ENCODE peak calls at places on chromosome 6, in six cellular contexts. One of them, this sample, is unnamed.
A peak's percentile ranks its signal among the peaks of the same experiment; 100 is the strongest.

GRCh38 chr6:90238663-90239542 is 57.7 kb downstream of the BACH2 start:
- DNase-seq in GM23338: no peak
- DNase-seq in HepG2: no peak
- DNase-seq in WTC11: no peak
- DNase-seq in K562: no peak
- DNase-seq in GM12878: no peak
- DNase-seq in this sample: no peak

GRCh38 chr6:53603381-53604121 is 58.6 kb upstream of the GCLC start:
- DNase-seq in HepG2: no peak
- DNase-seq in WTC11: no peak
- DNase-seq in GM23338: no peak
- DNase-seq in K562: no peak
- DNase-seq in GM12878: no peak
- DNase-seq in this sample: no peak

GRCh38 chr6:43817192-43817591 is 47.2 kb downstream of the VEGFA start:
- DNase-seq in GM12878: no peak
- DNase-seq in HepG2: peak; percentile 72
- DNase-seq in K562: peak; percentile 69
- DNase-seq in GM23338: peak; percentile 74
- DNase-seq in WTC11: peak; percentile 65
- DNase-seq in this sample: peak; percentile 27

GRCh38 chr6:169427856-169428255 is 174.2 kb upstream of the THBS2 start:
- DNase-seq in WTC11: no peak
- DNase-seq in GM12878: no peak
- DNase-seq in K562: no peak
- DNase-seq in HepG2: no peak
- DNase-seq in GM23338: peak; percentile 30
- DNase-seq in this sample: no peak

GRCh38 chr6:163679753-163680152 is 265.2 kb downstream of the QKI start:
- DNase-seq in WTC11: no peak
- DNase-seq in GM23338: no peak
- DNase-seq in GM12878: no peak
- DNase-seq in HepG2: no peak
- DNase-seq in K562: no peak
- DNase-seq in this sample: no peak

GRCh38 chr6:45930419-45931059 is 85.1 kb downstream of the CLIC5 start:
- DNase-seq in K562: peak; percentile 80
- DNase-seq in GM23338: peak; percentile 73
- DNase-seq in WTC11: peak; percentile 77
- DNase-seq in GM12878: no peak
- DNase-seq in HepG2: peak; percentile 47
- DNase-seq in this sample: no peak

GRCh38 chr6:148182378-148182777 is 160.3 kb upstream of the SASH1 start:
- DNase-seq in WTC11: no peak
- DNase-seq in GM12878: no peak
- DNase-seq in HepG2: no peak
- DNase-seq in GM23338: no peak
- DNase-seq in K562: no peak
- DNase-seq in this sample: no peak

GRCh38 chr6:100342830-100343229 is 121.9 kb downstream of the SIM1 start:
- DNase-seq in GM12878: no peak
- DNase-seq in K562: no peak
- DNase-seq in GM23338: no peak
- DNase-seq in HepG2: no peak
- DNase-seq in WTC11: no peak
- DNase-seq in this sample: no peak

GRCh38 chr6:17851001-17851719 is 136.3 kb downstream of the KIF13A start:
- DNase-seq in GM23338: no peak
- DNase-seq in HepG2: no peak
- DNase-seq in K562: no peak
- DNase-seq in GM12878: no peak
- DNase-seq in WTC11: no peak
- DNase-seq in this sample: no peak

GRCh38 chr6:170238741-170239565 is 51.9 kb downstream of the DLL1 start:
- DNase-seq in GM12878: no peak
- DNase-seq in WTC11: no peak
- DNase-seq in HepG2: no peak
- DNase-seq in GM23338: no peak
- DNase-seq in K562: no peak
- DNase-seq in this sample: no peak

GRCh38 chr6:24918641-24919403 is 16.9 kb downstream of the RIPOR2 start:
- DNase-seq in WTC11: peak; percentile 18
- DNase-seq in HepG2: no peak
- DNase-seq in GM12878: no peak
- DNase-seq in GM23338: peak; percentile 34
- DNase-seq in K562: no peak
- DNase-seq in this sample: no peak

GRCh38 chr6:159422041-159422984 is 253.1 kb downstream of the FNDC1 start:
- DNase-seq in GM12878: no peak
- DNase-seq in HepG2: no peak
- DNase-seq in K562: no peak
- DNase-seq in WTC11: no peak
- DNase-seq in GM23338: no peak
- DNase-seq in this sample: no peak
- TF ChIP-seq CREB1 in GM12878: no peak
- TF ChIP-seq CREB1 in HepG2: no peak
- TF ChIP-seq CREB1 in K562: no peak
- TF ChIP-seq CREB1 in WTC11: no peak
- TF ChIP-seq CREB1 in GM23338: no peak
- TF ChIP-seq CREB1 in this sample: no peak

GRCh38 chr6:131861356-131861755 is 53.5 kb downstream of the ENPP1 start:
- DNase-seq in GM12878: no peak
- DNase-seq in HepG2: no peak
- DNase-seq in GM23338: no peak
- DNase-seq in K562: no peak
- DNase-seq in WTC11: no peak
- DNase-seq in this sample: no peak

GRCh38 chr6:131858765-131859490 is 51.1 kb downstream of the ENPP1 start:
- DNase-seq in GM23338: no peak
- DNase-seq in GM12878: no peak
- DNase-seq in WTC11: no peak
- DNase-seq in K562: no peak
- DNase-seq in HepG2: no peak
- DNase-seq in this sample: no peak

GRCh38 chr6:131867744-131868143 is 59.9 kb downstream of the ENPP1 start:
- DNase-seq in WTC11: no peak
- DNase-seq in GM12878: no peak
- DNase-seq in GM23338: no peak
- DNase-seq in HepG2: peak; percentile 92
- DNase-seq in K562: no peak
- DNase-seq in this sample: no peak

GRCh38 chr6:131862486-131862885 is 54.7 kb downstream of the ENPP1 start:
- DNase-seq in WTC11: no peak
- DNase-seq in GM23338: no peak
- DNase-seq in K562: no peak
- DNase-seq in GM12878: no peak
- DNase-seq in HepG2: no peak
- DNase-seq in this sample: no peak
- TF ChIP-seq CREB1 in WTC11: no peak
- TF ChIP-seq CREB1 in GM23338: no peak
- TF ChIP-seq CREB1 in K562: no peak
- TF ChIP-seq CREB1 in GM12878: no peak
- TF ChIP-seq CREB1 in HepG2: no peak
- TF ChIP-seq CREB1 in this sample: no peak

DNA sequence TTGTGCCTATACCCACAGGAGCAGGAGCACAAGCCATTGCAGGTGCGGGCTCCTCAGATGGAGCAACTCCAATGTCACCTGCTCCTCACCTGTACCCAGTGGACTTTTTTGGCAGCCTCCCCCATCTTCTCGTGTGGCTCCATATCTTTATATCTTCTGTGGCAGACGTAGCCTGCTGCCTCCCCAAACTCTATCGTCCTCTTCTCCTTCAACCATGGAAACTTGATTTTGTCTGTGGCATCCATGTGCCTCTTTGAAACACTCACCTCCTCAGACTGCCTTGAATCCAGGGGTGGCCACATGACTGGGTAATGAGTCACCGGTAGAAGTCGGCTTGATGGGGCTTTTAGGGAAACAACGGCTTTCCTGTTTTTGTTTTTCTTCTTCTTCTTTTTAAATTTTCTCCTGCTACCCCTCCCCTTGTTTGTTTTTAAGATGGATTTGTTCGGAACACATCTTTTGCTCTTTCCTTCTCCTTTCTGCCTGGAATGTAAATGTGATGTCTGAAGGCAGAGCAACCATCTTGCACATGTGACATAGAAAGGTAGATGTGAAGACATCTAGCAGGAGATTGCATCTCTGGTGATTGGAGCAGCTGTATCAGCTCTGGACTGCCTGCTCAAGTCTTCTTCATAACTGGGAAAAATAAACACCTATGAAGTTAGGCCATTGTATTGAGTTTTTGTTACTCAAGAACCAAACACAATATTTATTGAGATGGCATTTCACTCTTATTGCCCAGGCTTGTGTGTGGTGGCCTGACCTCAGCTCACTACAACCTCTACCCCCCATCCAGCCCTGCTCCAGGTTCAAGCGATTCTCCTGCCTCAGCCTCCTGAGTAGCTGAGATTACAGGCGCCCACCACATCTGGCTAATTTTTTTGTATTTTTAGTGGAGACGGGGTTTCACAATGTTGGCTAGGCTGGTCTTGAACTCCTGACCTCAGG is 69.9 kb upstream of the DDR1 start:
- DNase-seq in K562: peak; percentile 60
- DNase-seq in GM23338: no peak
- DNase-seq in WTC11: no peak
- DNase-seq in GM12878: no peak
- DNase-seq in HepG2: no peak
- DNase-seq in this sample: no peak
- TF ChIP-seq CREB1 in K562: peak; percentile 31
- TF ChIP-seq CREB1 in GM23338: no peak
- TF ChIP-seq CREB1 in WTC11: no peak
- TF ChIP-seq CREB1 in GM12878: no peak
- TF ChIP-seq CREB1 in HepG2: no peak
- TF ChIP-seq CREB1 in this sample: no peak

GRCh38 chr6:157169186-157169585 is 154.1 kb downstream of the TMEM242 start:
- DNase-seq in HepG2: no peak
- DNase-seq in WTC11: no peak
- DNase-seq in K562: no peak
- DNase-seq in GM23338: no peak
- DNase-seq in GM12878: no peak
- DNase-seq in this sample: no peak
- TF ChIP-seq CREB1 in HepG2: no peak
- TF ChIP-seq CREB1 in WTC11: no peak
- TF ChIP-seq CREB1 in K562: no peak
- TF ChIP-seq CREB1 in GM23338: no peak
- TF ChIP-seq CREB1 in GM12878: no peak
- TF ChIP-seq CREB1 in this sample: no peak

GRCh38 chr6:113392551-113393055 is 464.5 kb upstream of the MARCKS start:
- DNase-seq in GM12878: no peak
- DNase-seq in WTC11: no peak
- DNase-seq in GM23338: no peak
- DNase-seq in HepG2: no peak
- DNase-seq in K562: no peak
- DNase-seq in this sample: no peak

GRCh38 chr6:113397229-113397628 is 459.9 kb upstream of the MARCKS start:
- DNase-seq in HepG2: no peak
- DNase-seq in K562: no peak
- DNase-seq in WTC11: no peak
- DNase-seq in GM23338: no peak
- DNase-seq in GM12878: no peak
- DNase-seq in this sample: no peak

GRCh38 chr6:113396644-113397201 is 460.4 kb upstream of the MARCKS start:
- DNase-seq in GM23338: no peak
- DNase-seq in GM12878: no peak
- DNase-seq in HepG2: no peak
- DNase-seq in WTC11: no peak
- DNase-seq in K562: no peak
- DNase-seq in this sample: no peak

GRCh38 chr6:113394724-113395123 is 462.4 kb upstream of the MARCKS start:
- DNase-seq in GM23338: no peak
- DNase-seq in K562: no peak
- DNase-seq in GM12878: no peak
- DNase-seq in WTC11: no peak
- DNase-seq in HepG2: no peak
- DNase-seq in this sample: no peak
- TF ChIP-seq CREB1 in GM23338: no peak
- TF ChIP-seq CREB1 in K562: no peak
- TF ChIP-seq CREB1 in GM12878: no peak
- TF ChIP-seq CREB1 in WTC11: no peak
- TF ChIP-seq CREB1 in HepG2: no peak
- TF ChIP-seq CREB1 in this sample: no peak

GRCh38 chr6:40520108-40520507 is 67.1 kb downstream of the LRFN2 start:
- DNase-seq in HepG2: no peak
- DNase-seq in GM12878: no peak
- DNase-seq in K562: no peak
- DNase-seq in WTC11: no peak
- DNase-seq in GM23338: no peak
- DNase-seq in this sample: no peak

GRCh38 chr6:40526036-40526435 is 61.1 kb downstream of the LRFN2 start:
- DNase-seq in K562: no peak
- DNase-seq in GM12878: no peak
- DNase-seq in HepG2: no peak
- DNase-seq in WTC11: no peak
- DNase-seq in GM23338: no peak
- DNase-seq in this sample: no peak

GRCh38 chr6:40524797-40525584 is 62.2 kb downstream of the LRFN2 start:
- DNase-seq in WTC11: no peak
- DNase-seq in GM12878: no peak
- DNase-seq in GM23338: no peak
- DNase-seq in HepG2: no peak
- DNase-seq in K562: no peak
- DNase-seq in this sample: no peak

GRCh38 chr6:40520683-40521082 is 66.5 kb downstream of the LRFN2 start:
- DNase-seq in GM23338: no peak
- DNase-seq in K562: no peak
- DNase-seq in WTC11: no peak
- DNase-seq in GM12878: no peak
- DNase-seq in HepG2: no peak
- DNase-seq in this sample: no peak

DNA sequence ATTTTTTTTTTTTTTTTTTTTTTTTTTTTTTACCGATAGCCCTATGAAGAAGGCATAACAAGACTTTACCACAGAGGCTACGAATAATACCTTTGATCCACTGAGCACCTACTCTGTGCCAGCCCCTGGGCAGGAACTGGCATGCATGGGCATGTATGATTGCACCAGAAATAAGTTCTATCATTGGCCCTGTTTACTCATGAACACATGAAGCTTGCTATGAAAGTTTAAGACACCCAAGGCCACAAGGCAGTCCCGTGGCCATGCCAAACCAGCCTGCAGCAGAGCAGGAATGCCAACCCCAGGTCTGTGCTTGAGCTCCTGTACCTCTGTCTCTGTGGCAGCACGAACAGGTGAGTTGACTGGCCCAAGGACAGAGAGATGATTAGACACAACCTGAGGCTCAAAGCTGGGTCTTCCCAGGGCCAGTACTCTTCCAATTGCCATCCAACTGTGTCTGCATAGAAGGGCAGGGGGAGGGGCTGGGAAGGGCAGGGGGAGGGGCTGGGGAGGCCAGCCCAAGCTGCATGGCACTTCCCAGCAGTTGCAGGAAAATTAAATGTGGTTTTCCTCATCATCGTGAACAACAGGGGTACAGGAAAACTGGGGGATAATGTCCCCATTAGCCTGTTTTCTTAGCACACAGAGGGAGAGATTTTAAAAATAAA is 63.5 kb downstream of the LRFN2 start:
- DNase-seq in GM23338: peak; percentile 46
- DNase-seq in WTC11: no peak
- DNase-seq in GM12878: no peak
- DNase-seq in HepG2: no peak
- DNase-seq in K562: no peak
- DNase-seq in this sample: no peak
- TF ChIP-seq CREB1 in GM23338: no peak
- TF ChIP-seq CREB1 in WTC11: no peak
- TF ChIP-seq CREB1 in GM12878: no peak
- TF ChIP-seq CREB1 in HepG2: no peak
- TF ChIP-seq CREB1 in K562: no peak
- TF ChIP-seq CREB1 in this sample: no peak

GRCh38 chr6:20403766-20404640 is 2.3 kb downstream of the E2F3 start:
- DNase-seq in HepG2: peak; percentile 52
- DNase-seq in GM12878: no peak
- DNase-seq in GM23338: peak; percentile 69
- DNase-seq in K562: peak; percentile 66
- DNase-seq in WTC11: no peak
- DNase-seq in this sample: no peak
- TF ChIP-seq CREB1 in HepG2: no peak
- TF ChIP-seq CREB1 in GM12878: no peak
- TF ChIP-seq CREB1 in GM23338: no peak
- TF ChIP-seq CREB1 in K562: no peak
- TF ChIP-seq CREB1 in WTC11: no peak
- TF ChIP-seq CREB1 in this sample: no peak

This sample was measured in H1.